ENCODE peak calls at places on chromosomes 5 and 9, in seven cellular contexts. L is pancreas; O is activated naive CD8-positive, alpha-beta T cell treated with anti-CD3 and anti-CD28 coated beads, Interleukin-2, amount 10 ng/mL, durations not matched to agents 7 days and 5 days; V is naive thymus-derived CD8-positive, alpha-beta T cell; U is HepG2; J is psoas muscle; D is right cardiac atrium. F is an unnamed sample.

GRCh38 chr5:135174315-135175096 is 140.5 kb upstream of the PITX1 start:
- ATAC-seq in J (no peak), U (peak), L (no peak), V (no peak), O (no peak), D (no peak), F (peak)

GRCh38 chr5:55391707-55392106 is 83.9 kb downstream of the MTREX start:
- ATAC-seq in J (no peak), V (no peak), D (no peak), L (peak), O (no peak), U (peak), F (no peak)

GRCh38 chr9:91245432-91246313 is 116.0 kb downstream of the AUH start:
- ATAC-seq in V (no peak), D (peak), O (peak), U (no peak), L (no peak), J (no peak), F (no peak)

GRCh38 chr5:95471922-95472321 is 80.8 kb downstream of the FAM81B start:
- ATAC-seq in L (no peak), O (no peak), U (peak), J (peak), V (no peak), D (no peak), F (no peak)

GRCh38 chr9:130268521-130269131 is 3.1 kb downstream of the HMCN2 start:
- ATAC-seq in U (no peak), L (no peak), V (no peak), J (peak), D (no peak), O (no peak), F (no peak)

GRCh38 chr5:130213607-130214006 is 309.3 kb downstream of the CHSY3 start:
- ATAC-seq in U (no peak), J (no peak), D (no peak), O (no peak), V (no peak), L (no peak), F (peak)

GRCh38 chr9:19223724-19224123 is 6.8 kb upstream of the DENND4C start:
- ATAC-seq in D (peak), V (no peak), L (no peak), O (no peak), J (no peak), U (no peak), F (no peak)

GRCh38 chr5:137190031-137190430 is 309.1 kb downstream of the SPOCK1 start:
- ATAC-seq in O (no peak), V (no peak), L (no peak), J (no peak), U (no peak), D (no peak), F (no peak)

GRCh38 chr5:116371935-116372334 is 202.7 kb downstream of the SEMA6A start:
- ATAC-seq in L (no peak), U (peak), D (peak), O (no peak), J (peak), V (no peak), F (no peak)

GRCh38 chr5:6188344-6188743 is 190.0 kb downstream of the MED10 start:
- ATAC-seq in O (no peak), D (no peak), J (no peak), U (no peak), L (no peak), V (no peak), F (no peak)

GRCh38 chr9:15333376-15333881 is 26.4 kb upstream of the TTC39B start:
- ATAC-seq in O (no peak), U (peak), J (no peak), D (no peak), L (peak), V (no peak), F (no peak)

GRCh38 chr5:95554331-95554646 is 488 bp downstream of the SKIC3 start:
- ATAC-seq in O (peak), L (peak), D (no peak), U (peak), J (peak), V (peak), F (no peak)

GRCh38 chr5:61051267-61051666 is 106.3 kb downstream of the NDUFAF2 start:
- ATAC-seq in U (no peak), O (no peak), V (no peak), L (no peak), D (no peak), J (no peak), F (no peak)

GRCh38 chr9:4148215-4148561 is 151.7 kb downstream of the GLIS3 start:
- ATAC-seq in V (no peak), L (peak), D (no peak), U (peak), O (no peak), J (no peak), F (no peak)

GRCh38 chr5:82418608-82418950 is 140.4 kb upstream of the RPS23 start:
- ATAC-seq in J (no peak), O (no peak), D (no peak), V (no peak), U (no peak), L (no peak), F (no peak)

GRCh38 chr9:35227283-35227682 is 65.5 kb downstream of the UNC13B start:
- ATAC-seq in V (no peak), U (peak), O (no peak), J (peak), D (no peak), L (no peak), F (no peak)

GRCh38 chr9:68522126-68522525 is 18.6 kb downstream of the TMEM252 start:
- ATAC-seq in J (no peak), O (no peak), D (peak), L (no peak), U (no peak), V (no peak), F (no peak)

GRCh38 chr5:72600401-72600981 is 93.3 kb upstream of the ZNF366 start:
- ATAC-seq in D (no peak), U (no peak), O (no peak), J (no peak), V (no peak), L (peak), F (peak)

GRCh38 chr5:170945275-170945674 is 83.5 kb downstream of the RANBP17 start:
- ATAC-seq in D (no peak), V (no peak), J (no peak), L (no peak), U (no peak), O (no peak), F (no peak)

GRCh38 chr5:168529361-168530234 is 493 bp downstream of the FBLL1 start:
- ATAC-seq in U (no peak), L (peak), V (peak), J (no peak), O (no peak), D (peak), F (no peak)

GRCh38 chr5:141915881-141916336 is 7.8 kb upstream of the DELE1 start:
- ATAC-seq in D (peak), U (peak), O (no peak), J (no peak), L (no peak), V (no peak), F (peak)

GRCh38 chr5:11527994-11528393 is 376.3 kb downstream of the CTNND2 start:
- ATAC-seq in L (no peak), U (no peak), D (no peak), J (no peak), O (no peak), V (no peak), F (no peak)

GRCh38 chr5:176994460-176995121 is 12.0 kb downstream of the UIMC1 start:
- ATAC-seq in O (no peak), D (peak), V (no peak), J (peak), L (peak), U (peak), F (peak)

F was measured in esophagus mucosa.